ENCODE peak calls at places on chromosomes 5 and 9, in six cellular contexts. O is right lobe of liver, E is HCT116, X is IMR-90, V is adrenal gland, T is prostate gland. J is an unnamed sample.
A peak's percentile ranks its signal among the peaks of the same experiment; 100 is the strongest.

GRCh38 chr9:94827584-94828304 is 101.2 kb downstream of the AOPEP start:
- DNase-seq in O (no peak), E (no peak), X (peak; percentile 52), V (no peak), T (peak; percentile 10), J (no peak)

GRCh38 chr5:121251954-121252353 is 599.7 kb upstream of the FTMT start:
- DNase-seq in O (no peak), E (peak; percentile 40), X (peak; percentile 23), V (no peak), T (no peak), J (no peak)

GRCh38 chr9:106467113-106467846 is 395.7 kb upstream of the ZNF462 start:
- DNase-seq in O (no peak), E (no peak), X (no peak), V (no peak), T (no peak), J (no peak)

GRCh38 chr9:87685431-87685830 is 40.5 kb upstream of the CTSL start:
- DNase-seq in O (no peak), E (no peak), X (peak; percentile 67), V (no peak), T (no peak), J (no peak)

GRCh38 chr5:57324888-57325287 is 151.0 kb downstream of the GPBP1 start:
- DNase-seq in O (no peak), E (no peak), X (no peak), V (no peak), T (no peak), J (no peak)

GRCh38 chr9:96031366-96031824 is 155.9 kb downstream of the ERCC6L2 start:
- DNase-seq in O (peak; percentile 90), E (no peak), X (no peak), V (no peak), T (peak; percentile 91), J (no peak)

GRCh38 chr5:168334161-168335094 is 43.0 kb downstream of the WWC1 start:
- DNase-seq in O (no peak), E (no peak), X (peak; percentile 89), V (no peak), T (no peak), J (no peak)

GRCh38 chr5:14062178-14062577 is 81.0 kb upstream of the TRIO start:
- DNase-seq in O (no peak), E (no peak), X (no peak), V (no peak), T (no peak), J (no peak)

GRCh38 chr9:3912817-3913216 is 387.0 kb upstream of the RFX3 start:
- DNase-seq in O (no peak), E (no peak), X (peak; percentile 23), V (no peak), T (no peak), J (no peak)

GRCh38 chr9:72207278-72207677 is 58.0 kb downstream of the GDA start:
- DNase-seq in O (no peak), E (no peak), X (no peak), V (no peak), T (no peak), J (no peak)

GRCh38 chr9:109150925-109151547 is 16.0 kb downstream of the FRRS1L start:
- DNase-seq in O (no peak), E (no peak), X (no peak), V (no peak), T (no peak), J (no peak)

GRCh38 chr9:37952731-37953130 is 48.8 kb upstream of the SLC25A51 start:
- DNase-seq in O (no peak), E (no peak), X (peak; percentile 96), V (no peak), T (no peak), J (peak; percentile 15)

GRCh38 chr5:69368458-69369368 is 607 bp downstream of the AK6 start:
- DNase-seq in O (no peak), E (peak; percentile 31), X (peak; percentile 54), V (no peak), T (no peak), J (peak; percentile 84)

GRCh38 chr5:138844812-138845513 is 30.2 kb downstream of the LRRTM2 start:
- DNase-seq in O (no peak), E (no peak), X (peak; percentile 88), V (no peak), T (peak; percentile 58), J (no peak)

GRCh38 chr5:60541980-60542379 is 158.0 kb downstream of the DEPDC1B start:
- DNase-seq in O (no peak), E (no peak), X (peak; percentile 50), V (no peak), T (no peak), J (peak; percentile 4)

GRCh38 chr9:83459830-83460229 is 78.4 kb downstream of the FRMD3 start:
- DNase-seq in O (no peak), E (no peak), X (no peak), V (no peak), T (no peak), J (no peak)

GRCh38 chr9:111992523-111992922 is 95.9 kb downstream of the UGCG start:
- DNase-seq in O (no peak), E (peak; percentile 61), X (peak; percentile 82), V (no peak), T (no peak), J (no peak)

GRCh38 chr5:39448504-39449128 is 23.8 kb upstream of the DAB2 start:
- DNase-seq in O (no peak), E (no peak), X (no peak), V (no peak), T (no peak), J (no peak)

GRCh38 chr5:149561848-149562247 is 10.6 kb upstream of the CSNK1A1 start:
- DNase-seq in O (no peak), E (peak; percentile 95), X (peak; percentile 98), V (no peak), T (no peak), J (no peak)

GRCh38 chr9:127170049-127170448 is 47.6 kb upstream of the ANGPTL2 start:
- DNase-seq in O (no peak), E (no peak), X (no peak), V (peak; percentile 6), T (no peak), J (no peak)

GRCh38 chr5:61808884-61809283 is 476.8 kb downstream of the ZSWIM6 start:
- DNase-seq in O (no peak), E (no peak), X (no peak), V (no peak), T (peak; percentile 33), J (no peak)

GRCh38 chr9:132978451-132979087 is at the start of gene GFI1B:
- DNase-seq in O (no peak), E (no peak), X (no peak), V (no peak), T (no peak), J (peak; percentile 84)

GRCh38 chr9:107131108-107131799 is 151.8 kb upstream of the RAD23B start:
- DNase-seq in O (no peak), E (no peak), X (no peak), V (no peak), T (no peak), J (no peak)

GRCh38 chr9:1927546-1927945 is 87.6 kb upstream of the SMARCA2 start:
- DNase-seq in O (no peak), E (no peak), X (no peak), V (no peak), T (no peak), J (no peak)

GRCh38 chr5:53739111-53739510 is 178.7 kb downstream of the NDUFS4 start:
- DNase-seq in O (no peak), E (no peak), X (no peak), V (no peak), T (no peak), J (no peak)

GRCh38 chr5:43007911-43008368 is 32.2 kb downstream of the ANXA2R start:
- DNase-seq in O (peak; percentile 65), E (no peak), X (peak; percentile 80), V (peak; percentile 62), T (peak; percentile 51), J (peak; percentile 91)
- TF ChIP-seq POLR2A in O (no peak), E (no peak), X (peak; percentile 14), V (peak; percentile 40), T (no peak), J (peak; percentile 86)

DNA sequence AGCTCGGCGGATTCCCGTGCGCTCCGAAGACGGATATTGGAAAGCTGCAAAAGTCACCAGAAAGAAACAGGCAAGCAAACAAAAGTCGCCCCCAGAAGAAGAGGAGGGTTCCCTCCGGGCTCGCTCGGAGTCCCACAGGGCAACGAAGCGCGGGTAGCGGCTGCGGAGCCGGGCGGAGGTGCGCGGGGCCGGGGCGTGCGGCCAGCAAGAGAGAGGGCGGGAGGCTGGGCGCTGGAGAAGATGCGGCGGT is at the start of gene FBN2:
- DNase-seq in O (no peak), E (no peak), X (no peak), V (no peak), T (no peak), J (no peak)
- TF ChIP-seq POLR2A in O (no peak), E (no peak), X (peak; percentile 3), V (peak; percentile 60), T (no peak), J (no peak)

DNA sequence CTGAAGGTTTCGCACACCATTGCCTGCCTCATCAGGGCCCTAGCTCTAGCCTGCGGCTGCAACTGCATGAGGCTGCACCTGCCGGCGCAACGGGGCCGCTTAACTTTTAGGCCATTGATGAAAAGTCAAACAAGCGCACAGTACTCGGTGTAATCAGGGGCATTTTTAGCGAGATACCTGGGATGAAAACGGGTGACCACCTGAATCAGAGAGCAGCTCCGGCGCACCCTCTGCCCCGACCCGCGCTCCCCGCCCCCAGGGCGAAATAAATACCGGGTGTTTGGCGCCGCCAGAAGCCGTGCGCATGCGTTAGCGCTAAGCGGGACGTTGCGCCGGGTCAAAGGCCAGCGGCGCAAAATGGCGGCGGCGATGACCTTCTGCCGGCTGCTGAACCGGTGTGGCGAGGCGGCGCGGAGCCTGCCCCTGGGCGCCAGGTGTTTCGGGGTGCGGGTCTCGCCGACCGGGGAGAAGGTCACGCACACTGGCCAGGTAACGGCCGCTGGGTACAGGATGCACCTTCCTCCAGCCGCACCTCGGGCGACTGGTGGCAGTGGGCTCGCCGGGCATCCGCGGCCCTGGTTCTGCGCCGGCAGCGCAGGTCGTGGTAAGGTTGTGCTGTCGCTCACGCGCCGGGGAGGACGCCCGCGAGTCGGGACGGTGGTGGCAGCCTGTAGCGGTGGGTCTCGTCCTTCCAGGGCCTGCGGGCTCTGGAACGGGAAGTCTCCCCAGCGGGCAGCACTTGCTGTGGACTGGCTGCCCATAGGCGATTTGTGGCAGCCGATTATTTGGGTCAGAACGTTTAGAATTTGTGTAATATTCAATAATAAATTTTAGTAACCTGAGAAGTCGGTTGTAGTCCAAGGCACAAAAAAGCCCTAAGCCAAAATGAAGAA is at the start of gene NDUFS6:
- DNase-seq in O (peak; percentile 86), E (no peak), X (peak; percentile 55), V (peak; percentile 80), T (peak; percentile 42), J (peak; percentile 86)
- TF ChIP-seq POLR2A in O (no peak), E (peak; percentile 69), X (no peak), V (peak; percentile 57), T (peak; percentile 31), J (peak; percentile 78)

GRCh38 chr5:10564838-10565784 is 1.2 kb downstream of the ANKRD33B start:
- DNase-seq in O (peak; percentile 53), E (no peak), X (no peak), V (no peak), T (no peak), J (peak; percentile 36)

GRCh38 chr5:10562202-10563131 is 1.4 kb upstream of the ANKRD33B start:
- DNase-seq in O (no peak), E (no peak), X (peak; percentile 33), V (no peak), T (no peak), J (no peak)

GRCh38 chr5:10565785-10566506 is 2.1 kb downstream of the ANKRD33B start:
- DNase-seq in O (no peak), E (no peak), X (no peak), V (no peak), T (no peak), J (peak; percentile 16)

GRCh38 chr5:10563940-10564837 is at the start of gene ANKRD33B:
- DNase-seq in O (peak; percentile 69), E (no peak), X (peak; percentile 63), V (no peak), T (no peak), J (peak; percentile 39)

GRCh38 chr5:10563132-10563939 is 534 bp upstream of the ANKRD33B start:
- DNase-seq in O (peak; percentile 69), E (no peak), X (peak; percentile 45), V (no peak), T (no peak), J (no peak)
- TF ChIP-seq POLR2A in O (no peak), E (no peak), X (no peak), V (no peak), T (no peak), J (no peak)